ENCODE peak calls at places on chromosomes 12 and 14, in six cellular contexts. Q is anterior cingulate cortex; E is activated CD4-positive, alpha-beta T cell treated with anti-CD3 and anti-CD28 coated beads, Interleukin-2, amount 10 ng/mL, durations not matched to agents 7 days and 5 days; C is ovary; W is NCI-H2107; Y is non-pigmented ciliary epithelial cell. A is an unnamed sample.

GRCh38 chr12:48787791-48788521 is 933 bp downstream of the ADCY6 start:
- DNase-seq in W (no peak), E (no peak), Y (no peak), C (no peak), Q (no peak), A (no peak)

GRCh38 chr12:47438175-47438574 is 267.7 kb downstream of the RPAP3 start:
- DNase-seq in Y (no peak), C (no peak), E (no peak), W (no peak), Q (no peak), A (no peak)

GRCh38 chr12:88856201-88856600 is 275.9 kb upstream of the KITLG start:
- DNase-seq in W (no peak), Q (no peak), E (no peak), C (no peak), Y (no peak), A (no peak)

GRCh38 chr14:32472081-32472480 is 143.0 kb downstream of the AKAP6 start:
- DNase-seq in C (no peak), Q (no peak), W (no peak), Y (no peak), E (no peak), A (no peak)

GRCh38 chr12:122982494-122982850 is 2.0 kb downstream of the ARL6IP4 start:
- DNase-seq in W (no peak), C (peak; percentile 40), Y (no peak), E (no peak), Q (no peak), A (no peak)

GRCh38 chr12:23564454-23564853 is 385.0 kb downstream of the SOX5 start:
- DNase-seq in Y (no peak), Q (no peak), C (no peak), W (no peak), E (no peak), A (no peak)

GRCh38 chr12:88993655-88994054 is 358.6 kb downstream of the DUSP6 start:
- DNase-seq in C (no peak), Y (no peak), W (peak; percentile 18), Q (no peak), E (no peak), A (no peak)

GRCh38 chr14:51884086-51884927 is 23.9 kb downstream of the GNG2 start:
- DNase-seq in Y (peak; percentile 87), C (no peak), E (no peak), W (no peak), Q (no peak), A (no peak)

GRCh38 chr12:162467-163307 is 51.3 kb downstream of the SLC6A12 start:
- DNase-seq in Y (no peak), Q (no peak), W (no peak), C (no peak), E (no peak), A (no peak)

GRCh38 chr12:2633825-2634200 is 161.0 kb upstream of the FKBP4 start:
- DNase-seq in E (no peak), W (no peak), Y (no peak), Q (no peak), C (no peak), A (no peak)

GRCh38 chr12:76384560-76384959 is 36.3 kb upstream of the BBS10 start:
- DNase-seq in C (no peak), Y (no peak), W (no peak), Q (no peak), E (no peak), A (no peak)

GRCh38 chr12:88361493-88361892 is 218.8 kb downstream of the KITLG start:
- DNase-seq in E (no peak), C (no peak), W (no peak), Y (no peak), Q (no peak), A (no peak)